ENCODE peak calls at places on chromosomes 12 and 14, in nine cellular contexts. Z, G, E, M, R, T, H, L and I are unnamed samples.

GRCh38 chr12:55935742-55936151 is 4.8 kb downstream of the DGKA start:
- DNase-seq in Z (no peak), T (no peak), G (peak), E (no peak), R (no peak), M (peak), L (peak), H (peak), I (no peak)

GRCh38 chr14:66234411-66234810 is 251.8 kb upstream of the CCDC196 start:
- DNase-seq in Z (no peak), E (no peak), T (no peak), M (no peak), L (no peak), H (no peak), G (no peak), R (no peak), I (no peak)

GRCh38 chr12:85831327-85831990 is 4.8 kb downstream of the RASSF9 start:
- DNase-seq in R (no peak), T (no peak), E (no peak), Z (no peak), H (no peak), L (no peak), G (no peak), M (no peak), I (no peak)

GRCh38 chr12:111221296-111222026 is 147.4 kb downstream of the PHETA1 start:
- DNase-seq in L (no peak), M (no peak), Z (no peak), H (no peak), R (no peak), G (no peak), E (no peak), T (no peak), I (no peak)

GRCh38 chr14:68139466-68140110 is 320.0 kb downstream of the RAD51B start:
- DNase-seq in G (no peak), R (no peak), E (no peak), Z (no peak), H (no peak), L (peak), T (no peak), M (no peak), I (no peak)

GRCh38 chr12:51814311-51815088 is 34.0 kb downstream of the FIGNL2 start:
- DNase-seq in M (peak), H (peak), E (no peak), L (peak), R (peak), Z (peak), T (peak), G (peak), I (peak)

GRCh38 chr14:65927871-65928270 is 515.3 kb downstream of the FUT8 start:
- DNase-seq in Z (no peak), L (no peak), G (peak), M (no peak), E (no peak), H (no peak), R (no peak), T (no peak), I (no peak)

GRCh38 chr14:52315355-52315718 is 1.2 kb downstream of the PTGER2 start:
- DNase-seq in L (no peak), H (no peak), G (no peak), T (no peak), E (no peak), R (no peak), Z (no peak), M (no peak), I (no peak)

GRCh38 chr14:22668417-22668816 is 24.3 kb upstream of the OR6J1 start:
- DNase-seq in T (no peak), R (peak), L (no peak), E (no peak), G (no peak), M (no peak), Z (peak), H (no peak), I (peak)

GRCh38 chr12:90619943-90620342 is 335.0 kb downstream of the CCER1 start:
- DNase-seq in E (no peak), R (no peak), Z (no peak), L (no peak), M (no peak), T (no peak), G (no peak), H (no peak), I (no peak)

GRCh38 chr12:115474525-115475353 is 790.8 kb upstream of the TBX3 start:
- DNase-seq in T (no peak), M (no peak), H (no peak), R (no peak), Z (no peak), E (no peak), G (no peak), L (no peak), I (no peak)

GRCh38 chr12:57518920-57519757 is 1.2 kb downstream of the DDIT3 start:
- DNase-seq in G (no peak), R (peak), H (peak), Z (no peak), L (peak), E (no peak), T (no peak), M (no peak), I (peak)

GRCh38 chr12:3132636-3133409 is 55.6 kb downstream of the TSPAN9 start:
- DNase-seq in T (no peak), H (no peak), R (peak), Z (no peak), L (no peak), G (no peak), E (no peak), M (no peak), I (peak)

GRCh38 chr12:66066071-66066928 is 64.2 kb downstream of the LLPH start:
- DNase-seq in E (no peak), G (no peak), R (peak), H (no peak), Z (peak), T (no peak), M (no peak), L (no peak), I (peak)

GRCh38 chr12:58161773-58162172 is 220.4 kb downstream of the ATP23 start:
- DNase-seq in Z (no peak), T (no peak), H (no peak), G (no peak), M (no peak), R (no peak), L (no peak), E (no peak), I (no peak)

GRCh38 chr12:121953695-121954094 is 35.3 kb downstream of the CFAP251 start:
- DNase-seq in H (no peak), R (no peak), M (no peak), T (no peak), G (no peak), E (no peak), L (no peak), Z (no peak), I (no peak)

GRCh38 chr14:95727084-95727700 is 13.3 kb upstream of the TCL1A start:
- DNase-seq in L (no peak), T (no peak), H (no peak), Z (no peak), E (no peak), M (no peak), R (no peak), G (no peak), I (no peak)

GRCh38 chr14:58637391-58638230 is at the start of gene DACT1:
- DNase-seq in T (no peak), M (peak), H (peak), G (peak), E (peak), Z (peak), L (peak), R (peak), I (peak)

GRCh38 chr12:23399402-23399933 is 550.0 kb downstream of the SOX5 start:
- DNase-seq in M (no peak), L (no peak), H (no peak), T (no peak), G (no peak), E (no peak), R (no peak), Z (no peak), I (no peak)

GRCh38 chr12:74111688-74112360 is 425.8 kb upstream of the ATXN7L3B start:
- DNase-seq in H (peak), G (no peak), R (peak), L (no peak), T (no peak), E (peak), Z (peak), M (peak), I (peak)

GRCh38 chr12:116310082-116310481 is 32.6 kb upstream of the MED13L start:
- DNase-seq in Z (no peak), M (no peak), L (no peak), T (no peak), H (no peak), G (no peak), R (no peak), E (no peak), I (no peak)

GRCh38 chr12:57813971-57814771 is 4.4 kb downstream of the AVIL start:
- DNase-seq in M (peak), T (no peak), H (peak), Z (no peak), L (no peak), G (no peak), E (no peak), R (peak), I (peak)

GRCh38 chr12:23949212-23950010 is at the start of gene SOX5:
- DNase-seq in Z (no peak), R (peak), L (peak), T (peak), E (peak), M (peak), G (no peak), H (peak), I (peak)

GRCh38 chr14:36657409-36658090 is 4.1 kb upstream of the PAX9 start:
- DNase-seq in E (no peak), L (no peak), M (no peak), T (no peak), R (no peak), H (no peak), Z (no peak), G (no peak), I (no peak)

GRCh38 chr12:85575115-85576096 is 260.8 kb downstream of the RASSF9 start:
- DNase-seq in T (peak), H (no peak), Z (peak), M (no peak), L (no peak), E (no peak), G (no peak), R (peak), I (peak)

GRCh38 chr12:111072299-111072698 is 151.9 kb upstream of the MYL2 start:
- DNase-seq in G (no peak), T (no peak), E (no peak), M (no peak), R (no peak), H (no peak), Z (no peak), L (no peak), I (no peak)

GRCh38 chr12:5432011-5432400 is at the start of gene NTF3:
- DNase-seq in Z (no peak), T (no peak), R (peak), L (no peak), E (no peak), M (no peak), G (no peak), H (peak), I (peak)

GRCh38 chr14:103232338-103232808 is 101.7 kb upstream of the EIF5 start:
- DNase-seq in Z (no peak), T (no peak), G (peak), L (no peak), E (no peak), M (peak), R (no peak), H (no peak), I (no peak)

GRCh38 chr12:107684990-107685359 is 624 bp upstream of the PWP1 start:
- DNase-seq in M (no peak), L (no peak), E (no peak), Z (peak), R (peak), H (no peak), T (no peak), G (no peak), I (peak)

GRCh38 chr12:9667403-9667802 is 2.1 kb upstream of the CLEC2D start:
- DNase-seq in R (no peak), T (no peak), E (no peak), G (no peak), L (no peak), M (no peak), Z (peak), H (no peak), I (no peak)

GRCh38 chr12:108004368-108004767 is 124.7 kb upstream of the WSCD2 start:
- DNase-seq in T (no peak), M (no peak), G (no peak), Z (peak), L (no peak), H (no peak), E (no peak), R (no peak), I (peak)

GRCh38 chr12:98808243-98808895 is 163.3 kb downstream of the APAF1 start:
- DNase-seq in E (no peak), L (no peak), T (no peak), H (no peak), G (no peak), M (no peak), Z (no peak), R (no peak), I (no peak)

GRCh38 chr12:98799822-98800221 is 154.7 kb downstream of the APAF1 start:
- DNase-seq in M (no peak), E (no peak), Z (no peak), L (no peak), R (no peak), T (no peak), H (no peak), G (no peak), I (no peak)

GRCh38 chr12:98799411-98799810 is 154.3 kb downstream of the APAF1 start:
- DNase-seq in T (no peak), G (no peak), M (no peak), R (no peak), Z (no peak), L (no peak), H (no peak), E (no peak), I (no peak)

DNA sequence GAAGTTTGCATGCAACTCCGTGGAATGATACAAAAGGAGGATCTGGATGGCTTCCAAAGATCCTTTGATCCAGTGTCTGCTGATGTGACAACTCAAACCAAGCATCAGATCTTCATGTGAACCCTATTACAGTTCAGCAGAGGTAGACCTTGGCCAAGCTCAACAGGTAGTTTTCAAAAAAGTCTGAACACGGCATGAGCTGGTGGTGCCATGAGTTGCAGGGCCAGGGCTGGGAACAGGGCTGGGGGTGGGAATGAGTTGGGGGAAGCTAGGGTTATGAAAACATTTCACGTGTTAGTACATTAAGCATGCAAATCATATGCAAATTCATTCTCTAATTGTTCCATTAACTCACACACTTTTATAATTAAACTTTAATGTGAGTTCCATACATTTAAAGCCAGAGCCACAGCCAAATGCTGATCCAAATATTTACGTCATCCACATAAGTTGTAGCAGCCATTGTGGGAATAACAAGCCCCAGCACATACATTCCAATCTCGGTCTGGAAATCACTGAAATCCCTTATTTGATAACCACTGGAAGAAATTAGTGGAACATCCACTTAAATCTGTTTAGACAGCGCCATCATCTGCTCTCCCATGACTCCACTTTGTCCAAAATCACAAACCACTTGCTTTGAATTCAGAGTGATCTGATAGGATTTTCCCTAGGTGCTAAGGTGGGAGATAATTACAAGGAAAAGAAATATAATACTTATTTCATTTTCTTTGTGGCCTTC is 158.5 kb downstream of the APAF1 start:
- DNase-seq in T (no peak), M (no peak), E (no peak), L (no peak), R (peak), G (no peak), Z (no peak), H (no peak), I (no peak)
- TF ChIP-seq CTCF in T (no peak), M (no peak), E (no peak), L (no peak), R (no peak), G (no peak), Z (no peak), H (no peak), I (no peak)

GRCh38 chr12:92034858-92035401 is 110.7 kb downstream of the BTG1 start:
- DNase-seq in M (peak), L (peak), T (peak), Z (peak), H (peak), R (peak), G (peak), E (peak), I (peak)
- H3K4me3 ChIP-seq in M (peak), L (peak), T (peak), Z (peak), H (peak), R (no peak), G (no peak), E (peak), I (peak)

DNA sequence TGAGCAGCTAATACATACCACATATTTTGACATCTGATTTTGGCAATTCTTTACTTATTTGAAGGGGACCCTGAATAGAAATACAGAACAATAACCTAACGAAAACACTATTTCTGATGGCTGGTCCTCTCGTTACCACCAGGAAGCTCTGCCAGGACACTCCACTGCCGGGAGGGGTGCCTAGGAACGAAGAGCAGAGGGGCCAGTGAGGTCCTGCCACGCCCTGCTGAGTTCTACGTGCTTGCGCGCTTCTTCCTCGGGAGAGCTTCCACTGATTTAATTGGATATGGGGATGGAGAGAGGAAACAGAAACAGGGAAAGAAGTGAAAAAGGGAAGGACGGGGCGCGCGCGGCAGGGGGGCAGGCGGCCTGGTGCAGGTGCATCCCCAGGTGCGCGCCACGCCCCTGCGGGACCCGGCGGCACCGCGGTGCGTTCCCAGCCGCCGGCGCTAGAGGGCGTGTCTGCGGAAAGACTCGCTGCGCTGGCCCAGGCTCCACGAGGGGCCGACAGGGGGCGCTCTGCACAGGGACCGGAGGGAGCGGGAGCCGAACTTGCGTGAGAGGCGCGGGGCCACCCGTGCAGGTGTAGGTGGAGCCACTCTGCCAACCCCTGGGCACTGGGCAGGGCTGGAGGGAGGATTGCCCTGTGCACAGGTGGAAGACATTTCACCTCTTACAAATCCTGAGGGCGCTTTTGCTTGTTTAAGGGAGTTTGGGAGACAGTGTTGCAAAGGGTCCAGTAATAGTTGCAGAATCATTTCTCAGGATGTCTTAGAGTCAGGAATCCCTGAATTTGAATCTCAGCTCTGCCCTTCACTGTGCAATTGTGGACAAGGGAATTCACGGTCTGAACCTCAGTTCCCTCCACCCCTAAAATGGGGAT is 986.3 kb upstream of the TMEM132C start:
- DNase-seq in H (peak), G (peak), M (peak), T (no peak), E (no peak), R (no peak), Z (peak), L (no peak), I (no peak)
- TF ChIP-seq CTCF in H (peak), G (peak), M (peak), T (peak), E (peak), R (peak), Z (peak), L (no peak), I (peak)

GRCh38 chr12:79881351-79881750 is 53.5 kb downstream of the PPP1R12A start:
- DNase-seq in R (no peak), Z (no peak), L (no peak), M (no peak), H (no peak), E (no peak), T (no peak), G (no peak), I (no peak)

GRCh38 chr12:79885956-79886490 is 48.9 kb downstream of the PPP1R12A start:
- DNase-seq in H (no peak), T (no peak), Z (no peak), G (no peak), R (peak), M (no peak), L (no peak), E (no peak), I (peak)

GRCh38 chr12:79886917-79887519 is 47.9 kb downstream of the PPP1R12A start:
- DNase-seq in L (no peak), G (no peak), R (peak), H (no peak), Z (peak), M (no peak), T (no peak), E (no peak), I (peak)

GRCh38 chr12:79884401-79885006 is 50.4 kb downstream of the PPP1R12A start:
- DNase-seq in G (no peak), H (no peak), L (no peak), Z (no peak), T (no peak), E (no peak), R (no peak), M (no peak), I (no peak)

GRCh38 chr12:79883216-79883615 is 51.7 kb downstream of the PPP1R12A start:
- DNase-seq in H (no peak), T (no peak), E (no peak), M (no peak), L (no peak), R (peak), Z (no peak), G (no peak), I (peak)
- H3K4me3 ChIP-seq in H (no peak), T (no peak), E (no peak), M (no peak), L (no peak), R (no peak), Z (no peak), G (no peak), I (no peak)

GRCh38 chr12:131833896-131834641 is 5.9 kb downstream of the MMP17 start:
- DNase-seq in E (peak), T (no peak), R (peak), G (peak), H (no peak), L (no peak), Z (no peak), M (no peak), I (peak)
- TF ChIP-seq CTCF in E (peak), T (no peak), R (peak), G (no peak), H (no peak), L (no peak), Z (peak), M (no peak), I (peak)

GRCh38 chr12:93375906-93376305 is 1.8 kb upstream of the NUDT4 start:
- DNase-seq in Z (no peak), L (no peak), T (no peak), G (no peak), E (no peak), H (no peak), M (no peak), R (no peak), I (no peak)
- H3K4me3 ChIP-seq in Z (no peak), L (no peak), T (peak), G (no peak), E (no peak), H (no peak), M (peak), R (no peak), I (no peak)